ENCODE peak calls at places on chromosomes 12 and 14, in five cellular contexts. U, Z, C, J and W are unnamed samples. For H3K27me3, the result is how much of the 10 kb centered on the place peaks cover.

GRCh38 chr14:58776516-58776915 is 138.8 kb downstream of the DACT1 start:
- DNase-seq in J (no peak), U (no peak), Z (no peak), C (no peak), W (no peak)

GRCh38 chr12:72493390-72493789 is 221.2 kb downstream of the TRHDE start:
- DNase-seq in C (no peak), Z (no peak), U (no peak), J (no peak), W (no peak)

GRCh38 chr12:1666685-1667162 is 24.1 kb upstream of the ADIPOR2 start:
- DNase-seq in Z (no peak), C (no peak), J (no peak), U (no peak), W (no peak)

GRCh38 chr12:104569348-104570173 is 112.8 kb downstream of the CHST11 start:
- DNase-seq in U (peak), C (no peak), Z (no peak), J (peak), W (no peak)

GRCh38 chr14:50001146-50001998 is 108.5 kb downstream of the ARF6 start:
- DNase-seq in Z (peak), C (peak), U (peak), J (peak), W (no peak)

GRCh38 chr14:95431199-95432145 is 85.0 kb downstream of the SYNE3 start:
- DNase-seq in Z (no peak), U (no peak), J (no peak), C (no peak), W (no peak)

GRCh38 chr14:93175492-93175891 is 9.2 kb downstream of the MOAP1 start:
- DNase-seq in U (no peak), J (peak), Z (no peak), C (no peak), W (no peak)

GRCh38 chr12:92444763-92445162 is 258.0 kb upstream of the PLEKHG7 start:
- DNase-seq in C (no peak), U (no peak), J (peak), Z (no peak), W (no peak)

GRCh38 chr12:89101440-89101839 is 250.9 kb downstream of the DUSP6 start:
- DNase-seq in J (no peak), C (no peak), U (no peak), Z (no peak), W (no peak)

GRCh38 chr12:2341051-2341751 is 288.4 kb downstream of the CACNA1C start:
- DNase-seq in C (peak), J (no peak), U (no peak), Z (no peak), W (no peak)

GRCh38 chr12:44296624-44297197 is 460.8 kb downstream of the TMEM117 start:
- DNase-seq in Z (no peak), C (no peak), U (no peak), J (no peak), W (no peak)

GRCh38 chr12:114911196-114911595 is 227.2 kb upstream of the TBX3 start:
- DNase-seq in C (no peak), J (no peak), U (no peak), Z (no peak), W (no peak)

GRCh38 chr14:89813485-89814080 is 140.9 kb downstream of the EFCAB11 start:
- DNase-seq in J (no peak), C (no peak), Z (no peak), U (no peak), W (no peak)

GRCh38 chr12:21818627-21819026 is 44.1 kb upstream of the KCNJ8 start:
- DNase-seq in Z (no peak), J (no peak), U (no peak), C (no peak), W (no peak)

GRCh38 chr12:131102493-131102931 is 148.8 kb downstream of the ADGRD1 start:
- DNase-seq in U (no peak), Z (no peak), J (no peak), C (peak), W (no peak)

GRCh38 chr12:123990512-123990911 is 17.5 kb downstream of the ZNF664 start:
- DNase-seq in J (no peak), C (no peak), U (no peak), Z (no peak), W (no peak)

GRCh38 chr12:26746315-26746714 is 86.7 kb downstream of the ITPR2 start:
- DNase-seq in Z (no peak), U (no peak), C (no peak), J (no peak), W (no peak)

GRCh38 chr12:67471810-67472209 is 176.7 kb upstream of the DYRK2 start:
- DNase-seq in U (no peak), J (no peak), C (no peak), Z (no peak), W (no peak)

GRCh38 chr12:69415471-69416275 is 54.5 kb upstream of the FRS2 start:
- DNase-seq in C (no peak), J (no peak), Z (peak), U (no peak), W (no peak)

GRCh38 chr14:46651526-46652144 is at the start of gene RPL10L:
- DNase-seq in C (peak), Z (no peak), U (no peak), J (no peak), W (no peak)

GRCh38 chr12:12916135-12916956 is 25.0 kb downstream of the GPRC5A start:
- DNase-seq in Z (peak), C (peak), U (peak), J (peak), W (peak)

GRCh38 chr14:28785096-28785952 is 18.7 kb downstream of the FOXG1 start:
- DNase-seq in U (no peak), Z (no peak), J (no peak), C (no peak), W (no peak)

GRCh38 chr12:570949-571794 is 92.1 kb downstream of the NINJ2 start:
- DNase-seq in U (no peak), J (peak), Z (peak), C (peak), W (peak)

GRCh38 chr12:54127538-54128259 is 61.1 kb downstream of the SMUG1 start:
- DNase-seq in U (no peak), Z (no peak), J (no peak), C (no peak), W (no peak)

GRCh38 chr12:54126696-54127537 is 61.9 kb downstream of the SMUG1 start:
- DNase-seq in Z (peak), J (no peak), U (peak), C (no peak), W (peak)

GRCh38 chr12:54131641-54132280 is 57.0 kb downstream of the SMUG1 start:
- DNase-seq in Z (no peak), C (no peak), J (no peak), U (no peak), W (no peak)

GRCh38 chr12:54128466-54128865 is 60.3 kb downstream of the SMUG1 start:
- DNase-seq in Z (no peak), J (no peak), C (no peak), U (no peak), W (no peak)

DNA sequence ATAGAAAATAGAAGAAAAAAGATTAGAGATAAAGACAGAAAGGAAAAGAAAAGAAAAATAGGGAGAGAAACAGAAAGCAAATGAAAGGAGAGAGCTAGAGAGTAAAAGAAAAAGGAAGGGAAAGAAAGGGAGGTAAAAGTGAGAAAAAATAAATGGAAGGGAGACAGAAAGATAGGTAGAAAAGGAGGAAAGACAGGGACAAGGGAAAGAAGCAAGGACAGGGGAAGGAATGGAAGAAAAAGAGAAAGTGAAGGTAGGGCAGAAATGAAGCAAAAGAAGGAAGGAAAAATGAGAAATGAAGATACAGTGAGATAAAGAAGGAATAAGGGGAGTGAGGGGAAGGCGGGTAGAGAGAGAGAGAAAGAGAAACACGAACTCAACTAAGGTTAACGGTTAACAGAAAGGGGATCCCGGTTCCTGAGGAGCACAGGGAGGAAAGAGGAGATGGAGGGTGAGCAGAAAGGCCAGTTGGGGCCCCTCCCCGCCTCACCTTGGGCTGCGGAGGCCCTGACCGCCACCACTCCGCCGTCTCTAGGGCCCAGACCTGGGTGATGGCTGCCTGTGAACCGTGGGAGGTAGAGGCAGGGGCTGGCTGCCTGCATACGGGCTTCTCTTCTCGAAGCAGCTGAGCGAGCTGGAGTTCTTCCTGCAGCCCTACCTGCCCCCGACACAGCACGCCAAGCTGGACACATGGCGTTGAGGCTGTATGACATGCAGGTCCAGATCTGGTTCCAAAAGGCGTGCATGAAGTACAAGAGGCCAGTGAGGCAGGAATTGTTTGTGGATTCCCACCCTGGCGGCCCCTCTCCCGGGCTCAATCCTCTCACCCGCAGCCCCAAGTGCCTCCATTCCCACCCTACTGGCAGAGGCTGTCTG is 59.5 kb downstream of the SMUG1 start:
- DNase-seq in J (no peak), U (no peak), C (no peak), Z (no peak), W (no peak)
- H3K27me3 ChIP-seq in J (half or more), U (under half), C (under half), Z (under half), W (under half)

DNA sequence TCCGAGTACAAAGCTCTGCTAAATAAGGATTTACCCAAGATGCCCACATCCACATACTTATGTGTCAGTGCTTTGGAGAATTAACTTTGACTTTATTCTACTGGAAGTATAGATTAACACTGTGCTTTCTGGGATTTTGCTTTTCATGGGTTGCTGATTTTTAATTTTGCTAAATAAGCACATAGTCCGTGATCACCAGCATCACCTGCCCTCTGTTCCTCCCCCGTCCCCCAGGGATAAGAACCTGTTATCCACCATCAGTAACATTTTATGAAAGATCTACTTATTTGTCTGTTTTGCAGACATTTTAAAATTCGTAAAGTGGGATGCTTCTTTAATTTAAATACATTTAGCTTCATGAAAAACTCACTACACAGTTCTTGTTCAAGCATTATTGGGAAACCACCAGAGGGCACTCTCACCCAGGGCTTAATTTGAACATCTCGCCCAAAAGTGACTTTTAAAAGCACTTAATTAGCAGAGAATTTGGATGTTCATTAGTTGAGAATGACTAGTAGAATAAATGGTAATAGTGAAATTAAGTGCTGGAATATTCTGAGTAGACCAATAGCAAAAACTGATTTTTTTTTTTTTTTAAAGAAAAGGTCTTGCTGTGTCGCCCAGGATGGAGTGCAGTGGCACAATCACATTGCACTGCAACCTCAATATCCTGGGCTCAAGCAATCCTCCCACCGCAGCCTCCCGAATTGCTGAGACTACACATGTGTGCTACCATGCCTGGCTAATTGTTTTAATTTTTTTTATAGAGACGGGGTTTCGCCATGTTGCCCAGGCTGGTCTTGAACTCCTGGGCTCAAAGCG is 35.7 kb downstream of the MRPL42 start:
- DNase-seq in Z (no peak), J (no peak), U (peak), C (no peak), W (no peak)
- TF ChIP-seq CTCF in Z (peak), J (peak), U (peak), C (peak), W (peak)

GRCh38 chr12:52667931-52668330 is 12.3 kb downstream of the KRT1 start:
- DNase-seq in J (no peak), Z (no peak), U (no peak), C (no peak), W (no peak)

GRCh38 chr12:52672321-52672933 is 7.8 kb downstream of the KRT1 start:
- DNase-seq in Z (no peak), J (no peak), C (no peak), U (no peak), W (no peak)

GRCh38 chr12:52669426-52669825 is 10.8 kb downstream of the KRT1 start:
- DNase-seq in C (no peak), J (no peak), Z (no peak), U (no peak), W (no peak)

GRCh38 chr12:52670961-52671360 is 9.2 kb downstream of the KRT1 start:
- DNase-seq in U (no peak), J (no peak), C (no peak), Z (no peak), W (no peak)

DNA sequence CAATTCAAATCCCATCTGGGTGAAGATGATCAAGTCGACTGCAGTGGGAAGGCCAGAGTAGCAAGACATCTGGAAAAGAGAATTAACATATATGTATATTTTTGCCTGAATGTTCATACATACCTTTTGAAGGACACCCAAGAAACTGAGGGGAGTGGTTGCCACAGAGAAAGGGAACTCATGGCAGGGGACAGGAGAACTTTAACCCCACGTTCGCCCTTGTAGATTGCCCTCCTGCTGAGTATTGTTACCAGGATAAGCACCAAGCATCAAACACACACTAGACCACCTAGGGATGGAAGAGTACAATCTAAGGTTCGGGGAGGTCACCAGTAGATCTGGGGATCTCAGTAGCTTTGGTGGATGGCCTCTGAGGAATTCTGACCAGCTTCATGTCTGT is 9.7 kb downstream of the KRT1 start:
- DNase-seq in U (no peak), J (no peak), Z (no peak), C (no peak), W (no peak)
- H3K27me3 ChIP-seq in U (under half), J (under half), Z (under half), C (under half), W (under half)

GRCh38 chr12:113867258-113867657 is 98.9 kb downstream of the RBM19 start:
- DNase-seq in C (no peak), U (no peak), J (no peak), Z (no peak), W (no peak)
- TF ChIP-seq CTCF in C (peak), U (no peak), J (no peak), Z (no peak), W (no peak)

GRCh38 chr12:97127061-97127460 is 220.0 kb downstream of the NEDD1 start:
- DNase-seq in Z (no peak), U (no peak), J (no peak), C (no peak), W (no peak)
- H3K27me3 ChIP-seq in Z (under half), U (under half), J (under half), C (under half), W (under half)

GRCh38 chr12:120539303-120539702 is 5.1 kb downstream of the RNF10 start:
- DNase-seq in J (no peak), C (no peak), Z (no peak), U (no peak), W (no peak)
- TF ChIP-seq CTCF in J (no peak), C (no peak), Z (no peak), U (no peak), W (no peak)